ENCODE peak calls at places on chromosomes 6 and 20, in seven cellular contexts. V is H9; Z is lower lobe of right lung; T is naive thymus-derived CD4-positive, alpha-beta T cell; G is mammary epithelial cell; L is AG04450; P is adipocyte. Q is an unnamed sample. For H3K27me3, the result is how much of the 10 kb centered on the place peaks cover.

GRCh38 chr6:168366473-168366872 is 46.9 kb upstream of the DACT2 start:
- DNase-seq in L (no peak), T (no peak), V (no peak), P (no peak), Z (no peak), G (no peak), Q (peak)

GRCh38 chr6:38378801-38379200 is 260.9 kb downstream of the BTBD9 start:
- DNase-seq in T (no peak), P (no peak), Z (no peak), V (no peak), L (no peak), G (no peak), Q (no peak)

GRCh38 chr6:135939216-135939610 is 87.7 kb downstream of the PDE7B start:
- DNase-seq in L (no peak), T (no peak), P (no peak), Z (no peak), V (no peak), G (no peak), Q (peak)

GRCh38 chr20:6231551-6231950 is 108.7 kb upstream of the FERMT1 start:
- DNase-seq in G (peak), V (no peak), T (no peak), P (no peak), Z (no peak), L (no peak), Q (no peak)

GRCh38 chr6:134345780-134346179 is 27.9 kb upstream of the SGK1 start:
- DNase-seq in L (no peak), T (no peak), V (no peak), G (no peak), Z (no peak), P (no peak), Q (no peak)

GRCh38 chr6:40319124-40319523 is 268.0 kb downstream of the LRFN2 start:
- DNase-seq in P (no peak), V (no peak), G (no peak), T (no peak), L (no peak), Z (no peak), Q (no peak)

GRCh38 chr6:107061125-107062020 is 33.4 kb downstream of the MTRES1 start:
- DNase-seq in P (peak), V (peak), G (no peak), T (no peak), L (no peak), Z (no peak), Q (no peak)

GRCh38 chr6:69706724-69707123 is 90.1 kb downstream of the LMBRD1 start:
- DNase-seq in L (no peak), Z (no peak), V (no peak), P (no peak), G (no peak), T (no peak), Q (no peak)

GRCh38 chr20:23658989-23659609 is 21.3 kb upstream of the CST3 start:
- DNase-seq in P (no peak), L (no peak), T (no peak), Z (no peak), V (no peak), G (no peak), Q (no peak)

GRCh38 chr6:82818727-82819126 is 246.9 kb downstream of the UBE3D start:
- DNase-seq in L (peak), G (peak), P (peak), Z (no peak), T (no peak), V (no peak), Q (no peak)

GRCh38 chr20:3195607-3196230 is 8.8 kb downstream of the DDRGK1 start:
- DNase-seq in P (no peak), T (no peak), V (no peak), Z (no peak), G (no peak), L (no peak), Q (no peak)

GRCh38 chr6:80182291-80182690 is 75.8 kb downstream of the BCKDHB start:
- DNase-seq in L (peak), G (peak), P (peak), V (no peak), T (no peak), Z (no peak), Q (no peak)

GRCh38 chr6:3209114-3210023 is 18.1 kb downstream of the TUBB2B start:
- DNase-seq in T (no peak), G (peak), Z (no peak), V (peak), P (peak), L (peak), Q (peak)

GRCh38 chr6:165817771-165818170 is 154.7 kb upstream of the PDE10A start:
- DNase-seq in V (no peak), T (no peak), P (no peak), Z (no peak), L (no peak), G (no peak), Q (no peak)

GRCh38 chr20:25065625-25066338 is 7.8 kb upstream of the ACSS1 start:
- DNase-seq in P (peak), L (no peak), Z (no peak), V (no peak), G (peak), T (peak), Q (peak)

GRCh38 chr20:41365785-41366545 is 653 bp downstream of the EMILIN3 start:
- DNase-seq in G (no peak), L (no peak), T (no peak), V (peak), Z (no peak), P (peak), Q (no peak)

GRCh38 chr6:135464634-135465033 is 32.9 kb downstream of the AHI1 start:
- DNase-seq in V (no peak), Z (no peak), T (no peak), L (no peak), P (no peak), G (no peak), Q (no peak)

GRCh38 chr6:79385893-79386292 is 151.3 kb downstream of the LCA5 start:
- DNase-seq in L (no peak), G (no peak), T (no peak), Z (no peak), P (no peak), V (no peak), Q (no peak)

GRCh38 chr20:57291694-57292093 is 25.3 kb upstream of the BMP7 start:
- DNase-seq in L (no peak), P (no peak), T (no peak), G (no peak), V (no peak), Z (no peak), Q (no peak)

GRCh38 chr20:57294558-57294957 is 28.1 kb upstream of the BMP7 start:
- DNase-seq in V (no peak), T (no peak), G (no peak), P (no peak), Z (no peak), L (no peak), Q (no peak)

GRCh38 chr20:57291003-57291402 is 24.6 kb upstream of the BMP7 start:
- DNase-seq in P (no peak), Z (no peak), G (no peak), V (peak), L (no peak), T (no peak), Q (no peak)

GRCh38 chr20:57293998-57294397 is 27.6 kb upstream of the BMP7 start:
- DNase-seq in V (no peak), P (no peak), Z (no peak), L (no peak), T (no peak), G (no peak), Q (no peak)

DNA sequence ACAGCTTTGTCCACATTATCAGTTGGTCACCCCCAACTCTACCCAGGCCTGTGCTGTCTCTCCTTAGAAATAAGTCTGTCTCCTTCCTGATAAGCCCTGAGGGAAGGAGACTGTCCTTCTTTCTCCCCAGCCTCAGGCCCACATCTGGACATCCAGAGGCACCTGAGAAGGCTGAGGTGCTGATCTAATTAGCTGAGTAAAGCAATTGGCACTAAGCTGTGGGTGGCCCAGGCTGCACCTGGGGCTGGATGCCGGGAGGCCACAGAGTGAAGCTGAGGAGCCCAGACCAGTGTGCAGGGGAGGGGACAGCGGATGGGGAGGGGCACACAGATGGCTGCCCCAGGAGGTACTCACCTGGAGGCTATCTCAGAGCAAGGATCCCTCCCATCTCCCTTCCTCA is 26.2 kb upstream of the BMP7 start:
- DNase-seq in P (no peak), T (no peak), G (no peak), Z (no peak), L (no peak), V (no peak), Q (no peak)
- H3K27me3 ChIP-seq in P (half or more), T (under half), G (under half), Z (under half), L (under half), V (under half), Q (half or more)

GRCh38 chr20:63009988-63010769 is 3.4 kb upstream of the BHLHE23 start:
- DNase-seq in V (no peak), L (no peak), Z (no peak), G (no peak), T (peak), P (no peak), Q (no peak)
- H3K27me3 ChIP-seq in V (under half), L (half or more), Z (half or more), G (half or more), T (under half), P (half or more), Q (half or more)

GRCh38 chr6:149975400-149975799 is 11.7 kb downstream of the ULBP1 start:
- DNase-seq in L (no peak), G (no peak), T (no peak), V (no peak), Z (no peak), P (no peak), Q (no peak)
- H3K27me3 ChIP-seq in L (under half), G (under half), T (under half), V (under half), Z (under half), P (half or more), Q (under half)

GRCh38 chr20:62222972-62223371 is 2.9 kb upstream of the HRH3 start:
- DNase-seq in L (no peak), P (no peak), V (no peak), G (no peak), Z (no peak), T (no peak), Q (no peak)

GRCh38 chr20:62222266-62222850 is 2.3 kb upstream of the HRH3 start:
- DNase-seq in Z (no peak), V (no peak), T (no peak), P (no peak), L (no peak), G (no peak), Q (no peak)

GRCh38 chr20:62219992-62220665 is at the start of gene HRH3:
- DNase-seq in V (peak), P (peak), Z (no peak), G (no peak), L (no peak), T (peak), Q (no peak)

GRCh38 chr20:62219101-62219991 is 732 bp downstream of the HRH3 start:
- DNase-seq in V (peak), L (no peak), G (peak), Z (no peak), P (peak), T (no peak), Q (no peak)

DNA sequence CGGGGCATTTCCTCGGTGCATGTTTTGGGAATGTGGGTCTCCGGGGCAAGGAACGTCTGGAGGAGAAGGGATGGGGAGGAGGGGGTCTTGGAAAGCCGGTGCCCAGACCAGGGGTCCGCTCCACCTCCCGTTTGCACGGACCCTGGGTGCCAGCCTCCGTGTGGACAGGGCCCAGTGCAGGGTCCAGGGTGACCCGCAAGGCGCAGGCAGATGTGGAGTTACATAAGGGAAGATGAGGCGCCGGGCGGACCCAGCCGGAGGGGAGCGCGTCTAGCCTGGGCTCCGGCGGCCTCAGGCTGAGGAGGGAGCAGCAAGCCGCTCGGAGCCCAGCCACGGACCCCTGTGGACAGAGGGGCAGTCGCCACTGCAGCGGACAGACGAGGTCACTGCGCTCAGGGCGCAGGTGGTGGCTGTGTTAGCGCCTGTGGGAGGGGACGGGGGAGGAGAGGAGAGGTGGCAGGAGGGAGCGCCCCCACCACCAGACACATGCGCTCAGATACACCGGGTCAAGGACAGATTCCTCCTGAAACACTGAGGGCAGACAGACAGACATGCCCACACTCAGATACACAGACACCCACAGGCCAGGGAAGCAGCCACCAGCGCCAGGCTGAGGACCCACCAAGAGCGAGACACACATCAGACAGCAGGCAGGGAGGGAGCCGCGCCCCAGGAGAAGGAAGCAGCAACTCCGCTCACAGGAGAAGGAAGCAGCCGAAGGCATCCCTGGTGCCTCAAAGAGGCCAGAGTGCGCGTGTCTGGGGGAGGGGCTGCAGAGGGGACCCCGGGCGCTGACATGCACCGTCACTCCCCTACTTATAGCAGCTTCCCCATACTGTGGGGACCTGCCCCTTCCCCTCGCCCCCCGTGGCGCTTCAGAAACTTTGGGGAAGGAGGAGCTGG is 839 bp upstream of the HRH3 start:
- DNase-seq in L (no peak), P (no peak), Z (no peak), T (no peak), G (no peak), V (peak), Q (no peak)
- H3K27me3 ChIP-seq in L (half or more), P (half or more), Z (half or more), T (under half), G (under half), V (under half), Q (half or more)

GRCh38 chr20:63413323-63413722 is 52.2 kb upstream of the CHRNA4 start:
- DNase-seq in P (no peak), L (no peak), Z (no peak), G (no peak), V (no peak), T (no peak), Q (no peak)
- H3K27me3 ChIP-seq in P (under half), L (under half), Z (under half), G (under half), V (under half), T (under half), Q (under half)

GRCh38 chr6:816510-817084 is 123.7 kb upstream of the EXOC2 start:
- DNase-seq in Z (peak), L (no peak), G (no peak), P (no peak), T (no peak), V (no peak), Q (no peak)

GRCh38 chr6:814378-815347 is 121.7 kb upstream of the EXOC2 start:
- DNase-seq in V (no peak), L (no peak), G (no peak), Z (no peak), P (no peak), T (no peak), Q (no peak)

GRCh38 chr6:811806-812205 is 118.9 kb upstream of the EXOC2 start:
- DNase-seq in P (peak), V (no peak), L (no peak), T (no peak), G (no peak), Z (no peak), Q (no peak)

GRCh38 chr6:815348-815738 is 122.4 kb upstream of the EXOC2 start:
- DNase-seq in T (no peak), P (no peak), Z (no peak), V (no peak), G (no peak), L (no peak), Q (no peak)

DNA sequence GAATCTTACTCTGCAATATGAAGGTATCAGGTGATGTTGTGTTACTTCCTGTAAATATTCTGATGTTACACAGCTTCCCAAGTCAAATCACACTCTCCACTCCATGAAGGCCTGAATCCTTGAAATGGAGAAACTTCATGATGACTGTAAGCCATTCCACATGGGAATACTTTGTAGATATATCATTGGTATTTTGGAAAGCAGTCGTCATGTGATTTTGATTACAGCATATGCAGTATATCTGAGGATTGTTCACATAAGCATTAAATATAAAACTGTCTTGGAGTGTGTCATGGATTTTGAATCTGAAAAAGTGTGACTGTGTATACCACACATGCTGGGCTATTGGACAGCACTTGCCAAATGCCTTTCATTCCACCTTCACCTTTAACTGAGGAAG is 118.2 kb upstream of the EXOC2 start:
- DNase-seq in L (no peak), T (no peak), Z (no peak), G (no peak), P (no peak), V (no peak), Q (no peak)
- H3K27me3 ChIP-seq in L (under half), T (under half), Z (under half), G (under half), P (under half), V (under half), Q (under half)

GRCh38 chr6:1181939-1182338 is 130.0 kb upstream of the FOXQ1 start:
- DNase-seq in V (no peak), P (no peak), L (no peak), T (no peak), G (peak), Z (no peak), Q (no peak)

GRCh38 chr6:1184318-1184717 is 127.6 kb upstream of the FOXQ1 start:
- DNase-seq in T (no peak), Z (no peak), V (no peak), G (no peak), P (no peak), L (no peak), Q (no peak)

GRCh38 chr6:1179571-1180459 is 132.1 kb upstream of the FOXQ1 start:
- DNase-seq in L (no peak), G (no peak), V (no peak), P (no peak), T (no peak), Z (no peak), Q (no peak)

GRCh38 chr6:1178590-1178989 is 133.3 kb upstream of the FOXQ1 start:
- DNase-seq in P (no peak), G (no peak), Z (no peak), V (no peak), L (no peak), T (no peak), Q (no peak)

DNA sequence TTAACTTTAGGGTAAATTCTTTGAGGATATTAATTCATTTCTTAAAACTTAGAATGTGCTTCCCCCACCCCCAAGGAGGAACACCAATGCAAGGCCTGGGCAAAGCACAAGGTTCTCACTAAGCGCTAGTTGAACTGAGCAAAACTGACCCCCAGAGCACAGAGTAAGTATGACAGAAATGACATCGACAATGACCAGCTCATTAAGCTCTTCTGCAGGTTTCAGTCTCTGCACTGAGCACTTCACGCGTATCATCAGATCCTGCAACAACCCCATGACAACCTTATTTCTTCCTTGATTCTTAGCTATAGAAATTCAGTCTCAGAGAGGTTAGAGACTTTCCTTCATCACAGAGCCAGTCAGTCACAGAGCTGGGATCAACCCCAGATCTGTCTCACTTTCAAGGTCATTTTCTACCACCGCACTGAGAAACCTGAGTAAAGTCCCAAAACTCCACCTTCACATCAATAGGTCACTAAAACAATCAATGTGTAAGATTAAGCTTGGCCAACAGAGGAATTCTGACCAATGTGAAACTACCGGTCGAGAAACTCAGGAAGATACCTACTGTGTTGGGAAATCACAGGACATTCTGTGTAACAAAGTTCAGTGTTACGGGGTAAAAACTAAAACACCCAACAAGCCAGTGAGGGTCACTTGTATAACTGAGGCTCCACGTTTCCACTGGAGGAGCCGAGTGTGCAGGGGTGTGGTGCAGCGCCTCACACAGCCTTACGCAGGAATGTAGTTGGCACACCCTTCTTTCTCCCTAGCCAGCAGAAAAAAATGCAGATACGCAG is 129.0 kb upstream of the FOXQ1 start:
- DNase-seq in V (no peak), Z (no peak), T (no peak), L (no peak), P (no peak), G (no peak), Q (no peak)
- H3K27me3 ChIP-seq in V (under half), Z (under half), T (under half), L (under half), P (under half), G (under half), Q (under half)

GRCh38 chr6:44284119-44284518 is 13.9 kb downstream of the TMEM151B start:
- DNase-seq in V (no peak), G (no peak), Z (no peak), P (no peak), T (no peak), L (no peak), Q (no peak)
- H3K27me3 ChIP-seq in V (under half), G (under half), Z (under half), P (half or more), T (under half), L (under half), Q (under half)

DNA sequence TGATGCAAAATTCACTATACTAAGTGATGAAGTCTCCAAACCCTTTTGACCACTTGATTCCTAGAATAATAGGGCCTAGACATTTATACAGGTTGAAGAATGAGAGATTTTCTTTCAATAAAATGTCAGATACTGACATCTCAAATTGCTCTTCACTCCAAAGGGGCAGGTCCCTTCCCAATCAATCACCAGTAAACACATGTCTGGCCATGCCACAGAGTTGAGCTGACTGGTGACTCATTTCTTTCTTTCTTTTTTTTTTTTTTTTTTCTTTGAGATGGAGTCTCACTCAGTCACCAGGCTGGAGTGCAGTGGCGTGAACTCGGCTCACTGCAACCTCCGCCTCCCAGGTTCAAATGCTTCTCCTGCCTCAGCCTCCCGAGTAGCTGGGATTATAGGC is 388.6 kb upstream of the BTBD3 start:
- DNase-seq in G (peak), Z (no peak), T (no peak), L (no peak), P (no peak), V (no peak), Q (no peak)
- H3K27me3 ChIP-seq in G (under half), Z (under half), T (under half), L (under half), P (under half), V (under half), Q (under half)